ENCODE peak calls at places on chromosome 4, in six cellular contexts. One of them, this sample, is unnamed.

GRCh38 chr4:112312610-112313239 is 15.6 kb downstream of the ALPK1 start:
- DNase-seq in activated CD8-positive, alpha-beta T cell treated with anti-CD3 and anti-CD28 coated beads, Interleukin-2, amount 10 ng/mL, durations not matched to agents 7 days and 5 days: no peak
- DNase-seq in AG08395: no peak
- DNase-seq in astrocyte of the cerebellum: no peak
- DNase-seq in activated effector memory CD4-positive, alpha-beta T cell treated with anti-CD3 and anti-CD28 coated beads, Interleukin-2, amount 50 U/mL, for 16 hours: no peak
- DNase-seq in NCI-H1092 treated with DMSO at 0.1 percent for 48 hours: no peak
- DNase-seq in this sample: no peak

GRCh38 chr4:104064650-104065577 is 345.1 kb upstream of the TACR3 start:
- DNase-seq in activated effector memory CD4-positive, alpha-beta T cell treated with anti-CD3 and anti-CD28 coated beads, Interleukin-2, amount 50 U/mL, for 16 hours: no peak
- DNase-seq in NCI-H1092 treated with DMSO at 0.1 percent for 48 hours: peak; percentile 74
- DNase-seq in astrocyte of the cerebellum: peak; percentile 37
- DNase-seq in AG08395: no peak
- DNase-seq in activated CD8-positive, alpha-beta T cell treated with anti-CD3 and anti-CD28 coated beads, Interleukin-2, amount 10 ng/mL, durations not matched to agents 7 days and 5 days: peak; percentile 21
- DNase-seq in this sample: peak; percentile 73

GRCh38 chr4:64016893-64017292 is 392.4 kb downstream of the TECRL start:
- DNase-seq in activated effector memory CD4-positive, alpha-beta T cell treated with anti-CD3 and anti-CD28 coated beads, Interleukin-2, amount 50 U/mL, for 16 hours: no peak
- DNase-seq in astrocyte of the cerebellum: no peak
- DNase-seq in AG08395: no peak
- DNase-seq in activated CD8-positive, alpha-beta T cell treated with anti-CD3 and anti-CD28 coated beads, Interleukin-2, amount 10 ng/mL, durations not matched to agents 7 days and 5 days: no peak
- DNase-seq in NCI-H1092 treated with DMSO at 0.1 percent for 48 hours: no peak
- DNase-seq in this sample: no peak

GRCh38 chr4:17595471-17596005 is 18.5 kb downstream of the LAP3 start:
- DNase-seq in astrocyte of the cerebellum: no peak
- DNase-seq in NCI-H1092 treated with DMSO at 0.1 percent for 48 hours: no peak
- DNase-seq in AG08395: no peak
- DNase-seq in activated CD8-positive, alpha-beta T cell treated with anti-CD3 and anti-CD28 coated beads, Interleukin-2, amount 10 ng/mL, durations not matched to agents 7 days and 5 days: no peak
- DNase-seq in activated effector memory CD4-positive, alpha-beta T cell treated with anti-CD3 and anti-CD28 coated beads, Interleukin-2, amount 50 U/mL, for 16 hours: no peak
- DNase-seq in this sample: peak; percentile 23

GRCh38 chr4:82785248-82786003 is 13.2 kb downstream of the SCD5 start:
- DNase-seq in astrocyte of the cerebellum: peak; percentile 75
- DNase-seq in AG08395: peak; percentile 90
- DNase-seq in activated CD8-positive, alpha-beta T cell treated with anti-CD3 and anti-CD28 coated beads, Interleukin-2, amount 10 ng/mL, durations not matched to agents 7 days and 5 days: no peak
- DNase-seq in NCI-H1092 treated with DMSO at 0.1 percent for 48 hours: no peak
- DNase-seq in activated effector memory CD4-positive, alpha-beta T cell treated with anti-CD3 and anti-CD28 coated beads, Interleukin-2, amount 50 U/mL, for 16 hours: no peak
- DNase-seq in this sample: no peak

GRCh38 chr4:26300314-26301307 is 20.2 kb upstream of the RBPJ start:
- DNase-seq in activated CD8-positive, alpha-beta T cell treated with anti-CD3 and anti-CD28 coated beads, Interleukin-2, amount 10 ng/mL, durations not matched to agents 7 days and 5 days: no peak
- DNase-seq in activated effector memory CD4-positive, alpha-beta T cell treated with anti-CD3 and anti-CD28 coated beads, Interleukin-2, amount 50 U/mL, for 16 hours: no peak
- DNase-seq in AG08395: peak; percentile 14
- DNase-seq in NCI-H1092 treated with DMSO at 0.1 percent for 48 hours: no peak
- DNase-seq in astrocyte of the cerebellum: no peak
- DNase-seq in this sample: no peak

GRCh38 chr4:24382381-24382780 is 202.0 kb downstream of the DHX15 start:
- DNase-seq in AG08395: no peak
- DNase-seq in activated effector memory CD4-positive, alpha-beta T cell treated with anti-CD3 and anti-CD28 coated beads, Interleukin-2, amount 50 U/mL, for 16 hours: no peak
- DNase-seq in astrocyte of the cerebellum: peak; percentile 51
- DNase-seq in NCI-H1092 treated with DMSO at 0.1 percent for 48 hours: no peak
- DNase-seq in activated CD8-positive, alpha-beta T cell treated with anti-CD3 and anti-CD28 coated beads, Interleukin-2, amount 10 ng/mL, durations not matched to agents 7 days and 5 days: no peak
- DNase-seq in this sample: no peak

GRCh38 chr4:100839712-100840111 is 321.9 kb upstream of the EMCN start:
- DNase-seq in activated effector memory CD4-positive, alpha-beta T cell treated with anti-CD3 and anti-CD28 coated beads, Interleukin-2, amount 50 U/mL, for 16 hours: no peak
- DNase-seq in astrocyte of the cerebellum: no peak
- DNase-seq in activated CD8-positive, alpha-beta T cell treated with anti-CD3 and anti-CD28 coated beads, Interleukin-2, amount 10 ng/mL, durations not matched to agents 7 days and 5 days: no peak
- DNase-seq in NCI-H1092 treated with DMSO at 0.1 percent for 48 hours: no peak
- DNase-seq in AG08395: no peak
- DNase-seq in this sample: no peak

GRCh38 chr4:183797445-183798248 is 107.5 kb upstream of the STOX2 start:
- DNase-seq in activated CD8-positive, alpha-beta T cell treated with anti-CD3 and anti-CD28 coated beads, Interleukin-2, amount 10 ng/mL, durations not matched to agents 7 days and 5 days: peak; percentile 27
- DNase-seq in astrocyte of the cerebellum: no peak
- DNase-seq in AG08395: peak; percentile 6
- DNase-seq in activated effector memory CD4-positive, alpha-beta T cell treated with anti-CD3 and anti-CD28 coated beads, Interleukin-2, amount 50 U/mL, for 16 hours: no peak
- DNase-seq in NCI-H1092 treated with DMSO at 0.1 percent for 48 hours: no peak
- DNase-seq in this sample: no peak

GRCh38 chr4:77248805-77249204 is 91.8 kb downstream of the CCNG2 start:
- DNase-seq in activated CD8-positive, alpha-beta T cell treated with anti-CD3 and anti-CD28 coated beads, Interleukin-2, amount 10 ng/mL, durations not matched to agents 7 days and 5 days: no peak
- DNase-seq in AG08395: no peak
- DNase-seq in NCI-H1092 treated with DMSO at 0.1 percent for 48 hours: no peak
- DNase-seq in activated effector memory CD4-positive, alpha-beta T cell treated with anti-CD3 and anti-CD28 coated beads, Interleukin-2, amount 50 U/mL, for 16 hours: no peak
- DNase-seq in astrocyte of the cerebellum: no peak
- DNase-seq in this sample: no peak

GRCh38 chr4:15147709-15148651 is 145.7 kb downstream of the CPEB2 start:
- DNase-seq in AG08395: no peak
- DNase-seq in NCI-H1092 treated with DMSO at 0.1 percent for 48 hours: no peak
- DNase-seq in astrocyte of the cerebellum: no peak
- DNase-seq in activated effector memory CD4-positive, alpha-beta T cell treated with anti-CD3 and anti-CD28 coated beads, Interleukin-2, amount 50 U/mL, for 16 hours: no peak
- DNase-seq in activated CD8-positive, alpha-beta T cell treated with anti-CD3 and anti-CD28 coated beads, Interleukin-2, amount 10 ng/mL, durations not matched to agents 7 days and 5 days: no peak
- DNase-seq in this sample: peak; percentile 86

GRCh38 chr4:161869511-161869910 is 294.3 kb downstream of the FSTL5 start:
- DNase-seq in activated CD8-positive, alpha-beta T cell treated with anti-CD3 and anti-CD28 coated beads, Interleukin-2, amount 10 ng/mL, durations not matched to agents 7 days and 5 days: no peak
- DNase-seq in NCI-H1092 treated with DMSO at 0.1 percent for 48 hours: no peak
- DNase-seq in AG08395: no peak
- DNase-seq in activated effector memory CD4-positive, alpha-beta T cell treated with anti-CD3 and anti-CD28 coated beads, Interleukin-2, amount 50 U/mL, for 16 hours: no peak
- DNase-seq in astrocyte of the cerebellum: no peak
- DNase-seq in this sample: no peak

GRCh38 chr4:8585186-8585585 is 5.0 kb downstream of the GPR78 start:
- DNase-seq in NCI-H1092 treated with DMSO at 0.1 percent for 48 hours: no peak
- DNase-seq in astrocyte of the cerebellum: no peak
- DNase-seq in activated CD8-positive, alpha-beta T cell treated with anti-CD3 and anti-CD28 coated beads, Interleukin-2, amount 10 ng/mL, durations not matched to agents 7 days and 5 days: no peak
- DNase-seq in AG08395: no peak
- DNase-seq in activated effector memory CD4-positive, alpha-beta T cell treated with anti-CD3 and anti-CD28 coated beads, Interleukin-2, amount 50 U/mL, for 16 hours: no peak
- DNase-seq in this sample: no peak

GRCh38 chr4:159062381-159062780 is 40.5 kb upstream of the RAPGEF2 start:
- DNase-seq in AG08395: no peak
- DNase-seq in astrocyte of the cerebellum: no peak
- DNase-seq in activated effector memory CD4-positive, alpha-beta T cell treated with anti-CD3 and anti-CD28 coated beads, Interleukin-2, amount 50 U/mL, for 16 hours: no peak
- DNase-seq in NCI-H1092 treated with DMSO at 0.1 percent for 48 hours: no peak
- DNase-seq in activated CD8-positive, alpha-beta T cell treated with anti-CD3 and anti-CD28 coated beads, Interleukin-2, amount 10 ng/mL, durations not matched to agents 7 days and 5 days: no peak
- DNase-seq in this sample: no peak

GRCh38 chr4:3791910-3792542 is 25.8 kb downstream of the ADRA2C start:
- DNase-seq in AG08395: peak; percentile 49
- DNase-seq in NCI-H1092 treated with DMSO at 0.1 percent for 48 hours: no peak
- DNase-seq in activated CD8-positive, alpha-beta T cell treated with anti-CD3 and anti-CD28 coated beads, Interleukin-2, amount 10 ng/mL, durations not matched to agents 7 days and 5 days: peak; percentile 58
- DNase-seq in activated effector memory CD4-positive, alpha-beta T cell treated with anti-CD3 and anti-CD28 coated beads, Interleukin-2, amount 50 U/mL, for 16 hours: no peak
- DNase-seq in astrocyte of the cerebellum: no peak
- DNase-seq in this sample: no peak

GRCh38 chr4:6688879-6689505 is 4.7 kb upstream of the S100P start:
- DNase-seq in AG08395: peak; percentile 95
- DNase-seq in activated CD8-positive, alpha-beta T cell treated with anti-CD3 and anti-CD28 coated beads, Interleukin-2, amount 10 ng/mL, durations not matched to agents 7 days and 5 days: peak; percentile 92
- DNase-seq in astrocyte of the cerebellum: peak; percentile 94
- DNase-seq in activated effector memory CD4-positive, alpha-beta T cell treated with anti-CD3 and anti-CD28 coated beads, Interleukin-2, amount 50 U/mL, for 16 hours: peak; percentile 90
- DNase-seq in NCI-H1092 treated with DMSO at 0.1 percent for 48 hours: no peak
- DNase-seq in this sample: no peak

GRCh38 chr4:147776600-147777175 is 44.8 kb downstream of the ARHGAP10 start:
- DNase-seq in NCI-H1092 treated with DMSO at 0.1 percent for 48 hours: no peak
- DNase-seq in AG08395: no peak
- DNase-seq in astrocyte of the cerebellum: no peak
- DNase-seq in activated CD8-positive, alpha-beta T cell treated with anti-CD3 and anti-CD28 coated beads, Interleukin-2, amount 10 ng/mL, durations not matched to agents 7 days and 5 days: no peak
- DNase-seq in activated effector memory CD4-positive, alpha-beta T cell treated with anti-CD3 and anti-CD28 coated beads, Interleukin-2, amount 50 U/mL, for 16 hours: no peak
- DNase-seq in this sample: no peak

GRCh38 chr4:118086334-118086733 is 52.0 kb downstream of the NDST3 start:
- DNase-seq in NCI-H1092 treated with DMSO at 0.1 percent for 48 hours: no peak
- DNase-seq in AG08395: peak; percentile 26
- DNase-seq in activated effector memory CD4-positive, alpha-beta T cell treated with anti-CD3 and anti-CD28 coated beads, Interleukin-2, amount 50 U/mL, for 16 hours: no peak
- DNase-seq in activated CD8-positive, alpha-beta T cell treated with anti-CD3 and anti-CD28 coated beads, Interleukin-2, amount 10 ng/mL, durations not matched to agents 7 days and 5 days: no peak
- DNase-seq in astrocyte of the cerebellum: no peak
- DNase-seq in this sample: no peak

GRCh38 chr4:29467044-29467717 is 1253.0 kb upstream of the PCDH7 start:
- DNase-seq in activated CD8-positive, alpha-beta T cell treated with anti-CD3 and anti-CD28 coated beads, Interleukin-2, amount 10 ng/mL, durations not matched to agents 7 days and 5 days: no peak
- DNase-seq in activated effector memory CD4-positive, alpha-beta T cell treated with anti-CD3 and anti-CD28 coated beads, Interleukin-2, amount 50 U/mL, for 16 hours: no peak
- DNase-seq in astrocyte of the cerebellum: no peak
- DNase-seq in AG08395: no peak
- DNase-seq in NCI-H1092 treated with DMSO at 0.1 percent for 48 hours: no peak
- DNase-seq in this sample: no peak

GRCh38 chr4:183571350-183572076 is 66.7 kb downstream of the ING2 start:
- DNase-seq in astrocyte of the cerebellum: no peak
- DNase-seq in activated effector memory CD4-positive, alpha-beta T cell treated with anti-CD3 and anti-CD28 coated beads, Interleukin-2, amount 50 U/mL, for 16 hours: no peak
- DNase-seq in NCI-H1092 treated with DMSO at 0.1 percent for 48 hours: peak; percentile 63
- DNase-seq in activated CD8-positive, alpha-beta T cell treated with anti-CD3 and anti-CD28 coated beads, Interleukin-2, amount 10 ng/mL, durations not matched to agents 7 days and 5 days: no peak
- DNase-seq in AG08395: no peak
- DNase-seq in this sample: peak; percentile 11

GRCh38 chr4:177380730-177381287 is 61.4 kb downstream of the AGA start:
- DNase-seq in astrocyte of the cerebellum: no peak
- DNase-seq in AG08395: no peak
- DNase-seq in activated CD8-positive, alpha-beta T cell treated with anti-CD3 and anti-CD28 coated beads, Interleukin-2, amount 10 ng/mL, durations not matched to agents 7 days and 5 days: no peak
- DNase-seq in activated effector memory CD4-positive, alpha-beta T cell treated with anti-CD3 and anti-CD28 coated beads, Interleukin-2, amount 50 U/mL, for 16 hours: no peak
- DNase-seq in NCI-H1092 treated with DMSO at 0.1 percent for 48 hours: no peak
- DNase-seq in this sample: no peak

GRCh38 chr4:137608085-137608484 is 75.8 kb upstream of the PCDH18 start:
- DNase-seq in AG08395: no peak
- DNase-seq in activated CD8-positive, alpha-beta T cell treated with anti-CD3 and anti-CD28 coated beads, Interleukin-2, amount 10 ng/mL, durations not matched to agents 7 days and 5 days: no peak
- DNase-seq in activated effector memory CD4-positive, alpha-beta T cell treated with anti-CD3 and anti-CD28 coated beads, Interleukin-2, amount 50 U/mL, for 16 hours: no peak
- DNase-seq in astrocyte of the cerebellum: no peak
- DNase-seq in NCI-H1092 treated with DMSO at 0.1 percent for 48 hours: no peak
- DNase-seq in this sample: no peak

This sample was measured in midbrain.